ENCODE peak calls at places on chromosomes 3 and 15, in six cellular contexts. One of them, this sample, is unnamed.

GRCh38 chr3:149080699-149081091 is 5.6 kb downstream of the HLTF start:
- DNase-seq in tibial artery: no peak
- DNase-seq in mammary epithelial cell: peak; percentile 68
- DNase-seq in kidney: no peak
- DNase-seq in hepatocyte: no peak
- DNase-seq in fibroblast of mammary gland: peak; percentile 67
- DNase-seq in this sample: no peak

GRCh38 chr3:134357261-134357913 is 16.9 kb downstream of the AMOTL2 start:
- DNase-seq in tibial artery: no peak
- DNase-seq in hepatocyte: no peak
- DNase-seq in mammary epithelial cell: no peak
- DNase-seq in kidney: no peak
- DNase-seq in fibroblast of mammary gland: no peak
- DNase-seq in this sample: no peak

GRCh38 chr3:172155880-172156279 is 116.5 kb downstream of the FNDC3B start:
- DNase-seq in mammary epithelial cell: no peak
- DNase-seq in kidney: no peak
- DNase-seq in hepatocyte: no peak
- DNase-seq in tibial artery: no peak
- DNase-seq in fibroblast of mammary gland: no peak
- DNase-seq in this sample: no peak

GRCh38 chr3:73100734-73101550 is 39.5 kb downstream of the EBLN2 start:
- DNase-seq in hepatocyte: peak; percentile 93
- DNase-seq in mammary epithelial cell: peak; percentile 61
- DNase-seq in kidney: no peak
- DNase-seq in tibial artery: peak; percentile 87
- DNase-seq in fibroblast of mammary gland: peak; percentile 76
- DNase-seq in this sample: peak; percentile 31

GRCh38 chr3:122005033-122005565 is 16.9 kb downstream of the ILDR1 start:
- DNase-seq in fibroblast of mammary gland: no peak
- DNase-seq in mammary epithelial cell: no peak
- DNase-seq in hepatocyte: no peak
- DNase-seq in kidney: no peak
- DNase-seq in tibial artery: no peak
- DNase-seq in this sample: no peak

GRCh38 chr3:19348929-19349564 is 200.7 kb downstream of the KCNH8 start:
- DNase-seq in fibroblast of mammary gland: peak; percentile 27
- DNase-seq in hepatocyte: peak; percentile 59
- DNase-seq in kidney: no peak
- DNase-seq in tibial artery: no peak
- DNase-seq in mammary epithelial cell: peak; percentile 9
- DNase-seq in this sample: no peak

GRCh38 chr3:105527949-105528348 is 161.2 kb downstream of the ALCAM start:
- DNase-seq in fibroblast of mammary gland: peak; percentile 77
- DNase-seq in hepatocyte: no peak
- DNase-seq in mammary epithelial cell: peak; percentile 87
- DNase-seq in tibial artery: no peak
- DNase-seq in kidney: no peak
- DNase-seq in this sample: no peak

GRCh38 chr15:66882251-66883020 is 180.4 kb downstream of the SMAD6 start:
- DNase-seq in fibroblast of mammary gland: peak; percentile 88
- DNase-seq in mammary epithelial cell: peak; percentile 24
- DNase-seq in hepatocyte: no peak
- DNase-seq in tibial artery: peak; percentile 54
- DNase-seq in kidney: no peak
- DNase-seq in this sample: peak; percentile 91

GRCh38 chr15:37079726-37080125 is 20.6 kb downstream of the MEIS2 start:
- DNase-seq in fibroblast of mammary gland: peak; percentile 81
- DNase-seq in hepatocyte: no peak
- DNase-seq in mammary epithelial cell: no peak
- DNase-seq in kidney: no peak
- DNase-seq in tibial artery: no peak
- DNase-seq in this sample: peak; percentile 56

GRCh38 chr3:132174500-132174899 is 139.7 kb upstream of the CPNE4 start:
- DNase-seq in tibial artery: no peak
- DNase-seq in mammary epithelial cell: peak; percentile 66
- DNase-seq in fibroblast of mammary gland: peak; percentile 41
- DNase-seq in kidney: no peak
- DNase-seq in hepatocyte: no peak
- DNase-seq in this sample: no peak

GRCh38 chr15:65954289-65954741 is 85.0 kb downstream of the RAB11A start:
- DNase-seq in mammary epithelial cell: peak; percentile 84
- DNase-seq in tibial artery: no peak
- DNase-seq in kidney: no peak
- DNase-seq in fibroblast of mammary gland: peak; percentile 45
- DNase-seq in hepatocyte: no peak
- DNase-seq in this sample: peak; percentile 14

GRCh38 chr3:148532326-148532725 is 165.4 kb upstream of the AGTR1 start:
- DNase-seq in fibroblast of mammary gland: peak; percentile 26
- DNase-seq in kidney: no peak
- DNase-seq in mammary epithelial cell: no peak
- DNase-seq in hepatocyte: no peak
- DNase-seq in tibial artery: no peak
- DNase-seq in this sample: no peak

GRCh38 chr3:44596631-44597030 is 11.9 kb downstream of the ZNF660 start:
- DNase-seq in fibroblast of mammary gland: peak; percentile 17
- DNase-seq in kidney: no peak
- DNase-seq in hepatocyte: no peak
- DNase-seq in tibial artery: no peak
- DNase-seq in mammary epithelial cell: no peak
- DNase-seq in this sample: no peak

GRCh38 chr3:33901862-33902563 is 103.6 kb downstream of the PDCD6IP start:
- DNase-seq in tibial artery: no peak
- DNase-seq in hepatocyte: no peak
- DNase-seq in fibroblast of mammary gland: no peak
- DNase-seq in kidney: no peak
- DNase-seq in mammary epithelial cell: peak; percentile 66
- DNase-seq in this sample: no peak

GRCh38 chr3:101732240-101732641 is 7.8 kb downstream of the CEP97 start:
- DNase-seq in hepatocyte: no peak
- DNase-seq in tibial artery: no peak
- DNase-seq in kidney: no peak
- DNase-seq in fibroblast of mammary gland: no peak
- DNase-seq in mammary epithelial cell: no peak
- DNase-seq in this sample: no peak

GRCh38 chr3:156211583-156211982 is 91.2 kb downstream of the KCNAB1 start:
- DNase-seq in kidney: no peak
- DNase-seq in fibroblast of mammary gland: peak; percentile 51
- DNase-seq in tibial artery: no peak
- DNase-seq in hepatocyte: no peak
- DNase-seq in mammary epithelial cell: peak; percentile 89
- DNase-seq in this sample: no peak

GRCh38 chr3:188788621-188789081 is 383.1 kb upstream of the TPRG1 start:
- DNase-seq in hepatocyte: no peak
- DNase-seq in kidney: no peak
- DNase-seq in mammary epithelial cell: peak; percentile 90
- DNase-seq in tibial artery: no peak
- DNase-seq in fibroblast of mammary gland: peak; percentile 96
- DNase-seq in this sample: peak; percentile 48

GRCh38 chr3:141355242-141355641 is 13.1 kb upstream of the ZBTB38 start:
- DNase-seq in mammary epithelial cell: no peak
- DNase-seq in fibroblast of mammary gland: no peak
- DNase-seq in kidney: no peak
- DNase-seq in tibial artery: no peak
- DNase-seq in hepatocyte: no peak
- DNase-seq in this sample: no peak

GRCh38 chr15:73631915-73632669 is 1.1 kb downstream of the NPTN start:
- DNase-seq in fibroblast of mammary gland: peak; percentile 53
- DNase-seq in tibial artery: peak; percentile 73
- DNase-seq in kidney: no peak
- DNase-seq in mammary epithelial cell: peak; percentile 59
- DNase-seq in hepatocyte: peak; percentile 57
- DNase-seq in this sample: peak; percentile 37

GRCh38 chr15:73633111-73633990 is at the start of gene NPTN:
- DNase-seq in kidney: peak; percentile 100
- DNase-seq in hepatocyte: peak; percentile 100
- DNase-seq in fibroblast of mammary gland: peak; percentile 95
- DNase-seq in tibial artery: peak; percentile 96
- DNase-seq in mammary epithelial cell: peak; percentile 98
- DNase-seq in this sample: peak; percentile 99

GRCh38 chr15:73630796-73631471 is 2.3 kb downstream of the NPTN start:
- DNase-seq in kidney: no peak
- DNase-seq in mammary epithelial cell: peak; percentile 28
- DNase-seq in tibial artery: no peak
- DNase-seq in hepatocyte: peak; percentile 13
- DNase-seq in fibroblast of mammary gland: no peak
- DNase-seq in this sample: no peak

GRCh38 chr15:73632670-73633058 is 525 bp downstream of the NPTN start:
- DNase-seq in kidney: no peak
- DNase-seq in mammary epithelial cell: no peak
- DNase-seq in fibroblast of mammary gland: no peak
- DNase-seq in tibial artery: peak; percentile 24
- DNase-seq in hepatocyte: no peak
- DNase-seq in this sample: no peak

DNA sequence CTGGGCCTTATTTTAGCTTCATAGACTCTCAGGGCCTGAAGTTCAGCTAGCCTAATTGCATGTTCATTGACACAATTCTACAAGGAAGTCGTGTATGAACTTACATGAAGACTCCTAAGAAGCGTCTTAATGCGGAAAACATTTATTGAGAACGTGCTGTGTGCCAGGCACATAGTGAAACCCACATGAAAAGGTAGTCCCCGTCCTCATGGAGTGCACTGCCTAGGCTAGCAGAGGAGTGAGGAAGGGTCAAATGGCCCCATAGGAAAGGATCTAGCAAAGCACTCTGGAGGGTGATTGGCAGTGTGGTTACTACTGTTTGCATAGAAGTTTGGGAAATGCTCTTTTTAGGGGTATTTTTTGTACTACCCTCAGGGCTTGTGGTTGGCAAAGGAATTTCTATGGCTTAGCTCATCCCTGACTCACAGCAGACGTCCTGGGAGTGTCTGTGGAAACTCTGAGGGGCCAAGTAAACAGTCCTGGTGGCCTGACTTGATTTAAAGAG is 854 bp upstream of the NPTN start:
- DNase-seq in kidney: no peak
- DNase-seq in tibial artery: no peak
- DNase-seq in hepatocyte: peak; percentile 60
- DNase-seq in fibroblast of mammary gland: peak; percentile 95
- DNase-seq in mammary epithelial cell: peak; percentile 92
- DNase-seq in this sample: peak; percentile 74
- H3K4me3 ChIP-seq in kidney: peak overlapping the region; percentile 66
- H3K4me3 ChIP-seq in tibial artery: peak overlapping the region; percentile 92
- H3K4me3 ChIP-seq in hepatocyte: no peak overlapping the region
- H3K4me3 ChIP-seq in fibroblast of mammary gland: peak overlapping the region; percentile 50
- H3K4me3 ChIP-seq in mammary epithelial cell: peak overlapping the region; percentile 43
- H3K4me3 ChIP-seq in this sample: peak overlapping the region; percentile 72

DNA sequence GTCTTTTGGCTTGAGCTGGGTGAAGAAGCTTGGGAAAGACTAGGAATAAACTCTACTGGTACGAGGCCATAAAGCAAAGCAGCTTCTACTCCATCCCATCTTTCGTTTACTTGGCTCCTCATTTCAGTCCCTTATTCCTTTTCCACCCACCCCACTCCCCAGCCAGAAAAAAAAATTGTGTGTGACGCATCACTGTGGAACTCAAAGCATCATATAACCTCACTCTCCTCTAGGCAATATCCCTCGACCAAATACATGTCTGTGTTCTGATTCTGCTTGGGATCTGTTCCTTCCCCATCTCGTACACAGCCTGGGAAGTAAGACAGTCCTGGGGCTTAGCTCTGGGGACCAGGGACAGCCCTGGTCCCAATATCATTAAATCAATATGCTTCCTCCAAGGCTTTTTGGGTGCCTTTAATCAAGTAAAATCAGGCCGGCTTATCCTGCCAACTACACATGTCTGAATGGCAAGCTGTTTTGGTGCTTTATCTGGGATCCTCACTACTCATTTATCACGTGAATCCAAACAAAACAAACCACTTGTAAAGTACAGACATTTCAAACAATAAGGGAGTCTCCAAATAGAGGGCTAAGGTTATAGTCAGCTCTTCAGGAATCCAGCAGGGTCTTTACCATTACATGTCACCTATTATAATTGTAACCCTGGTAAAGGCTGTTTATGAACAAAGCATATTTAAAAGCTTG is 74.9 kb upstream of the ZBED2 start:
- DNase-seq in fibroblast of mammary gland: peak; percentile 34
- DNase-seq in tibial artery: no peak
- DNase-seq in mammary epithelial cell: no peak
- DNase-seq in hepatocyte: no peak
- DNase-seq in kidney: no peak
- DNase-seq in this sample: peak; percentile 30
- H3K4me3 ChIP-seq in fibroblast of mammary gland: no peak overlapping the region
- H3K4me3 ChIP-seq in tibial artery: no peak overlapping the region
- H3K4me3 ChIP-seq in mammary epithelial cell: no peak overlapping the region
- H3K4me3 ChIP-seq in hepatocyte: no peak overlapping the region
- H3K4me3 ChIP-seq in kidney: no peak overlapping the region
- H3K4me3 ChIP-seq in this sample: no peak overlapping the region

GRCh38 chr15:89759835-89760234 is 8.8 kb upstream of the MESP1 start:
- DNase-seq in kidney: no peak
- DNase-seq in tibial artery: no peak
- DNase-seq in hepatocyte: no peak
- DNase-seq in fibroblast of mammary gland: no peak
- DNase-seq in mammary epithelial cell: no peak
- DNase-seq in this sample: no peak

GRCh38 chr15:89761009-89761831 is 10.2 kb upstream of the MESP1 start:
- DNase-seq in tibial artery: no peak
- DNase-seq in mammary epithelial cell: peak; percentile 78
- DNase-seq in fibroblast of mammary gland: no peak
- DNase-seq in hepatocyte: no peak
- DNase-seq in kidney: peak; percentile 78
- DNase-seq in this sample: peak; percentile 56

GRCh38 chr15:89758981-89759380 is 7.9 kb upstream of the MESP1 start:
- DNase-seq in kidney: peak; percentile 55
- DNase-seq in tibial artery: no peak
- DNase-seq in fibroblast of mammary gland: no peak
- DNase-seq in hepatocyte: no peak
- DNase-seq in mammary epithelial cell: no peak
- DNase-seq in this sample: no peak

GRCh38 chr15:89761929-89762328 is 10.9 kb upstream of the MESP1 start:
- DNase-seq in kidney: peak; percentile 44
- DNase-seq in hepatocyte: peak; percentile 47
- DNase-seq in tibial artery: no peak
- DNase-seq in fibroblast of mammary gland: no peak
- DNase-seq in mammary epithelial cell: no peak
- DNase-seq in this sample: no peak

GRCh38 chr15:89760303-89761008 is 9.4 kb upstream of the MESP1 start:
- DNase-seq in hepatocyte: peak; percentile 86
- DNase-seq in mammary epithelial cell: peak; percentile 68
- DNase-seq in kidney: peak; percentile 90
- DNase-seq in tibial artery: peak; percentile 79
- DNase-seq in fibroblast of mammary gland: peak; percentile 67
- DNase-seq in this sample: peak; percentile 69
- H3K4me3 ChIP-seq in hepatocyte: no peak overlapping the region
- H3K4me3 ChIP-seq in mammary epithelial cell: no peak overlapping the region
- H3K4me3 ChIP-seq in kidney: no peak overlapping the region
- H3K4me3 ChIP-seq in tibial artery: no peak overlapping the region
- H3K4me3 ChIP-seq in fibroblast of mammary gland: no peak overlapping the region
- H3K4me3 ChIP-seq in this sample: no peak overlapping the region

GRCh38 chr15:59369597-59369996 is 3.1 kb downstream of the MYO1E start:
- DNase-seq in fibroblast of mammary gland: peak; percentile 48
- DNase-seq in kidney: no peak
- DNase-seq in tibial artery: no peak
- DNase-seq in hepatocyte: no peak
- DNase-seq in mammary epithelial cell: peak; percentile 58
- DNase-seq in this sample: no peak
- H3K4me3 ChIP-seq in fibroblast of mammary gland: no peak overlapping the region
- H3K4me3 ChIP-seq in kidney: no peak overlapping the region
- H3K4me3 ChIP-seq in tibial artery: no peak overlapping the region
- H3K4me3 ChIP-seq in hepatocyte: no peak overlapping the region
- H3K4me3 ChIP-seq in mammary epithelial cell: peak overlapping the region; percentile 98
- H3K4me3 ChIP-seq in this sample: no peak overlapping the region

This sample was measured in MG63.